ENCODE peak calls at places on chromosomes 12 and 14, in eight cellular contexts. B, R, D, X, G, P, V and W are unnamed samples.

GRCh38 chr12:116959845-116960514 is 49.2 kb downstream of the FBXW8 start:
- DNase-seq in B (no peak), R (no peak), D (no peak), X (peak), G (no peak), P (no peak), V (no peak), W (no peak)

GRCh38 chr14:44962573-44963528 is 861 bp downstream of the TOGARAM1 start:
- DNase-seq in B (peak), R (peak), D (peak), X (no peak), G (peak), P (peak), V (peak), W (no peak)

GRCh38 chr14:76022991-76023390 is 37.4 kb downstream of the IFT43 start:
- DNase-seq in B (no peak), R (no peak), D (peak), X (no peak), G (no peak), P (no peak), V (no peak), W (no peak)

GRCh38 chr12:103727638-103728037 is 113.4 kb downstream of the NT5DC3 start:
- DNase-seq in B (no peak), R (no peak), D (no peak), X (no peak), G (no peak), P (no peak), V (no peak), W (no peak)

GRCh38 chr12:7678744-7679143 is 13.0 kb upstream of the APOBEC1 start:
- DNase-seq in B (no peak), R (peak), D (no peak), X (no peak), G (no peak), P (no peak), V (no peak), W (no peak)

GRCh38 chr14:102509744-102510615 is at the start of gene ANKRD9:
- DNase-seq in B (peak), R (peak), D (peak), X (peak), G (peak), P (peak), V (peak), W (peak)

GRCh38 chr12:24039113-24039525 is 89.6 kb upstream of the SOX5 start:
- DNase-seq in B (no peak), R (no peak), D (peak), X (no peak), G (no peak), P (no peak), V (no peak), W (peak)

GRCh38 chr14:35558680-35559079 is 24.7 kb downstream of the INSM2 start:
- DNase-seq in B (no peak), R (no peak), D (no peak), X (no peak), G (no peak), P (no peak), V (peak), W (no peak)

GRCh38 chr12:88805692-88806091 is 225.4 kb upstream of the KITLG start:
- DNase-seq in B (no peak), R (no peak), D (no peak), X (peak), G (no peak), P (no peak), V (peak), W (peak)

GRCh38 chr12:130083002-130083401 is 79.3 kb upstream of the FZD10 start:
- DNase-seq in B (no peak), R (no peak), D (no peak), X (no peak), G (no peak), P (no peak), V (no peak), W (no peak)

GRCh38 chr12:108399514-108399913 is 60.4 kb upstream of the CMKLR1 start:
- DNase-seq in B (no peak), R (no peak), D (no peak), X (no peak), G (no peak), P (no peak), V (no peak), W (no peak)

GRCh38 chr12:91367234-91367849 is 184.7 kb upstream of the DCN start:
- DNase-seq in B (no peak), R (peak), D (peak), X (peak), G (no peak), P (no peak), V (no peak), W (no peak)

GRCh38 chr14:51604078-51604477 is 47.6 kb upstream of the FRMD6 start:
- DNase-seq in B (no peak), R (no peak), D (peak), X (no peak), G (no peak), P (no peak), V (no peak), W (peak)

GRCh38 chr12:114687802-114688201 is 3.8 kb upstream of the TBX3 start:
- DNase-seq in B (no peak), R (no peak), D (no peak), X (no peak), G (no peak), P (no peak), V (peak), W (no peak)

GRCh38 chr14:91254456-91254855 is 10.0 kb upstream of the GPR68 start:
- DNase-seq in B (no peak), R (no peak), D (no peak), X (no peak), G (no peak), P (no peak), V (no peak), W (no peak)

GRCh38 chr14:20857630-20858261 is 33.4 kb upstream of the RNASE3 start:
- DNase-seq in B (peak), R (peak), D (peak), X (peak), G (no peak), P (peak), V (peak), W (no peak)

GRCh38 chr14:100341301-100342031 is 18.3 kb downstream of the SLC25A47 start:
- DNase-seq in B (no peak), R (no peak), D (peak), X (peak), G (no peak), P (no peak), V (no peak), W (peak)

GRCh38 chr12:8038659-8039114 is 6.2 kb downstream of the FOXJ2 start:
- DNase-seq in B (peak), R (peak), D (peak), X (no peak), G (peak), P (peak), V (peak), W (no peak)

GRCh38 chr14:21191809-21192446 is 36.1 kb upstream of the OR5AU1 start:
- DNase-seq in B (peak), R (peak), D (no peak), X (peak), G (peak), P (peak), V (peak), W (no peak)

GRCh38 chr14:55301722-55302121 is 30.5 kb downstream of the FBXO34 start:
- DNase-seq in B (no peak), R (peak), D (peak), X (peak), G (no peak), P (no peak), V (no peak), W (no peak)

GRCh38 chr14:73339206-73339605 is 101.9 kb downstream of the PAPLN start:
- DNase-seq in B (no peak), R (no peak), D (no peak), X (no peak), G (no peak), P (no peak), V (no peak), W (no peak)

GRCh38 chr12:29756741-29757390 is 26.9 kb downstream of the TMTC1 start:
- DNase-seq in B (no peak), R (no peak), D (peak), X (no peak), G (no peak), P (no peak), V (no peak), W (no peak)

GRCh38 chr14:51523243-51523642 is 128.5 kb upstream of the FRMD6 start:
- DNase-seq in B (no peak), R (no peak), D (no peak), X (no peak), G (no peak), P (no peak), V (no peak), W (no peak)

GRCh38 chr12:25801621-25802243 is 156.8 kb upstream of the RASSF8 start:
- DNase-seq in B (no peak), R (peak), D (no peak), X (no peak), G (no peak), P (no peak), V (no peak), W (no peak)

GRCh38 chr12:117240356-117240755 is 50.1 kb upstream of the FBXO21 start:
- DNase-seq in B (no peak), R (no peak), D (no peak), X (no peak), G (no peak), P (peak), V (no peak), W (no peak)

GRCh38 chr12:118682656-118683055 is 298.7 kb upstream of the SRRM4 start:
- DNase-seq in B (no peak), R (no peak), D (no peak), X (peak), G (no peak), P (no peak), V (no peak), W (no peak)

GRCh38 chr14:97978336-97978735 is 1181.2 kb downstream of the VRK1 start:
- DNase-seq in B (peak), R (peak), D (no peak), X (no peak), G (peak), P (peak), V (peak), W (no peak)

GRCh38 chr14:90274808-90275454 is 18.6 kb downstream of the PSMC1 start:
- DNase-seq in B (no peak), R (peak), D (peak), X (no peak), G (no peak), P (no peak), V (no peak), W (no peak)

GRCh38 chr12:28755027-28755426 is 394.1 kb upstream of the FAR2 start:
- DNase-seq in B (no peak), R (no peak), D (no peak), X (no peak), G (no peak), P (no peak), V (no peak), W (no peak)

GRCh38 chr12:116125981-116126566 is 151.4 kb downstream of the MED13L start:
- DNase-seq in B (no peak), R (no peak), D (no peak), X (no peak), G (no peak), P (no peak), V (peak), W (no peak)

GRCh38 chr12:111656016-111656415 is 29.7 kb downstream of the BRAP start:
- DNase-seq in B (no peak), R (no peak), D (no peak), X (no peak), G (no peak), P (no peak), V (no peak), W (no peak)

GRCh38 chr12:54439521-54440255 is 20.6 kb upstream of the ITGA5 start:
- DNase-seq in B (no peak), R (peak), D (peak), X (peak), G (no peak), P (no peak), V (peak), W (no peak)

GRCh38 chr12:117063162-117063911 is 35.9 kb downstream of the TESC start:
- DNase-seq in B (no peak), R (no peak), D (no peak), X (no peak), G (no peak), P (no peak), V (no peak), W (no peak)

GRCh38 chr12:132103542-132104308 is 40.4 kb downstream of the DDX51 start:
- DNase-seq in B (no peak), R (no peak), D (no peak), X (no peak), G (no peak), P (no peak), V (peak), W (no peak)

GRCh38 chr14:74825008-74825407 is 50.9 kb downstream of the PROX2 start:
- DNase-seq in B (no peak), R (peak), D (peak), X (no peak), G (no peak), P (no peak), V (no peak), W (peak)

GRCh38 chr14:102539544-102540309 is 30.2 kb upstream of the ANKRD9 start:
- DNase-seq in B (no peak), R (peak), D (peak), X (no peak), G (no peak), P (no peak), V (no peak), W (no peak)

GRCh38 chr12:65279387-65280112 is 1.1 kb downstream of the MSRB3 start:
- DNase-seq in B (no peak), R (peak), D (peak), X (no peak), G (no peak), P (no peak), V (no peak), W (no peak)

GRCh38 chr12:16135323-16135722 is 142.2 kb downstream of the SLC15A5 start:
- DNase-seq in B (no peak), R (no peak), D (no peak), X (no peak), G (no peak), P (no peak), V (no peak), W (no peak)

GRCh38 chr14:31717294-31718085 is 156.3 kb downstream of the NUBPL start:
- DNase-seq in B (no peak), R (no peak), D (no peak), X (no peak), G (no peak), P (no peak), V (no peak), W (no peak)

GRCh38 chr14:31718985-31719384 is 157.8 kb downstream of the NUBPL start:
- DNase-seq in B (no peak), R (no peak), D (no peak), X (no peak), G (no peak), P (no peak), V (no peak), W (no peak)

GRCh38 chr14:31716208-31716607 is 155.0 kb downstream of the NUBPL start:
- DNase-seq in B (no peak), R (no peak), D (peak), X (no peak), G (no peak), P (no peak), V (no peak), W (no peak)

GRCh38 chr14:31718585-31718984 is 157.4 kb downstream of the NUBPL start:
- DNase-seq in B (no peak), R (no peak), D (no peak), X (no peak), G (no peak), P (no peak), V (no peak), W (no peak)
- TF ChIP-seq CTCF in B (no peak), R (no peak), D (no peak), X (no peak), G (no peak), P (no peak), V (no peak), W (no peak)

GRCh38 chr12:17949558-17950141 is 140.3 kb downstream of the RERGL start:
- DNase-seq in B (no peak), R (peak), D (no peak), X (no peak), G (no peak), P (no peak), V (no peak), W (no peak)

GRCh38 chr12:17950898-17951297 is 139.1 kb downstream of the RERGL start:
- DNase-seq in B (no peak), R (no peak), D (no peak), X (no peak), G (no peak), P (no peak), V (no peak), W (no peak)

DNA sequence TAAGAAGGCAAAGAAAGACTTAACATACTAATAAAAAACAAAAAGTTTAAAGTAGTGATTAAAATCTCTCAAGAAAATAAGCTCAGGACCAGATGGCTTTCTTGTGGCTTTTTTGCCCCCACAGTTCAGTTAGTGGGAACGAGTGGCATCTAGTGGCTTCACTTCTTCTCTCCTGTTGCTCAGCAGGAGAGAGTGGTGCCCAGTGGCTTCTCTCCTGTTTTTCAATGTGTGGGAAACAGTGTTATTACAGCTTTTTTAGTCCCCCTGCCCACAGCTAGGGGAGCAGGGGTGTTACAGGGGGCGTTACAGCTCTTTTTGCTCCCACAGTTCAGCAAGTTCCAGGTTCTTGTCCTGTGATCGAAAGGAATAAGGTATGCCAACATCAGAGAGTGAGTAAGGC is 135.2 kb downstream of the RERGL start:
- DNase-seq in B (no peak), R (no peak), D (no peak), X (no peak), G (no peak), P (no peak), V (peak), W (no peak)
- TF ChIP-seq CTCF in B (no peak), R (no peak), D (no peak), X (no peak), G (no peak), P (no peak), V (no peak), W (no peak)

DNA sequence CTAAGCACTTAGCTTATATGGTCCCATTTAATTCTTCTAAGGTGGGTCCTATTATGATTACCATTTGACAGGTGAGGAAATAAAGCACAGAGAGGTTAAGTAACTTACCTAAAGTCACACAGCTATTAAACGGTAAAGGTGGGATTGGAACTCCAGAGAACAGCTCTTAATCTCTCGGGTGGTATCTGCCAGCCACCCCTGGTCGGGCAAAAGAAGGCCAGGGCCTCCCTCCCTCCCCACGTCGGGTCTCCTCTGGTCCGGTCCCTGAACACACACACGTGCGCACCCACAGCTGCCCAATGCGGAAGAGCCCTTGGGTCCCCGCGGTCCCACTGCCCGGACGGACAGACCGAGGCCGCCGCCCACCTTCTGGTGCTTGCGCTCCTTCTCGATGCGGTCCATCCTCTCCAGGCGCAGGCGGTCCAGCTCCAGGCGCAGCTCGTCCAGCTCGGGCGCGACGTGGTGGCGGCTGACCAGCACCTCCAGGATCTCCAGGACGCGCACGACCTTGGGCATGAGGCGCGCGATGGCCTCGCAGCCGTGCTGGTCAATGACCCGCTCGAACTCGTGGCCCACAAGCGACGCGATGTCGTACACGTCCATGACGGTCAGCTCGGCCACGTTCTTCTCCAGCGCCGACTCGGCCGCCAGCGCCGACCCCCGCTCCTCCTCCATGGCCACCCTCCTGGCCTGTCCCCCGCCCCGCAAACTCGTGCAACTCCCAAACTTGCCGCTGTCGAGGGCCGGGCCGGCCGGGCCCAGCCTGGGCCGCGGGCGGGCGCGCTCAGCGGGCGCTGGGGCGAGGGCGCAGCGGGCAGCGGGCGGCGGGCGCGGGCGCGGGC is 490 bp downstream of the RILPL1 start:
- DNase-seq in B (peak), R (peak), D (peak), X (no peak), G (peak), P (peak), V (peak), W (no peak)
- TF ChIP-seq CTCF in B (no peak), R (no peak), D (no peak), X (no peak), G (no peak), P (no peak), V (no peak), W (no peak)

GRCh38 chr12:27243804-27244679 is at the start of gene STK38L:
- DNase-seq in B (peak), R (peak), D (peak), X (peak), G (peak), P (peak), V (peak), W (peak)
- TF ChIP-seq CTCF in B (no peak), R (no peak), D (peak), X (no peak), G (no peak), P (peak), V (peak), W (peak)

GRCh38 chr14:60195179-60195810 is 30.1 kb upstream of the DHRS7 start:
- DNase-seq in B (no peak), R (no peak), D (no peak), X (no peak), G (no peak), P (no peak), V (peak), W (no peak)
- TF ChIP-seq CTCF in B (no peak), R (peak), D (no peak), X (no peak), G (no peak), P (peak), V (peak), W (no peak)

GRCh38 chr14:52776816-52777215 is 14.6 kb downstream of the GNPNAT1 start:
- DNase-seq in B (no peak), R (no peak), D (no peak), X (no peak), G (no peak), P (no peak), V (no peak), W (no peak)
- TF ChIP-seq CTCF in B (no peak), R (no peak), D (no peak), X (no peak), G (no peak), P (no peak), V (no peak), W (no peak)

GRCh38 chr14:22226381-22226780 is 362.6 kb downstream of the DAD1 start:
- DNase-seq in B (no peak), R (peak), D (peak), X (peak), G (no peak), P (no peak), V (peak), W (no peak)

GRCh38 chr14:22218729-22219128 is 370.3 kb downstream of the DAD1 start:
- DNase-seq in B (no peak), R (no peak), D (no peak), X (no peak), G (no peak), P (no peak), V (no peak), W (no peak)

GRCh38 chr14:22225526-22226133 is 363.4 kb downstream of the DAD1 start:
- DNase-seq in B (no peak), R (no peak), D (peak), X (no peak), G (no peak), P (no peak), V (no peak), W (no peak)

GRCh38 chr14:22220427-22220826 is 368.6 kb downstream of the DAD1 start:
- DNase-seq in B (no peak), R (peak), D (peak), X (no peak), G (no peak), P (no peak), V (no peak), W (no peak)

DNA sequence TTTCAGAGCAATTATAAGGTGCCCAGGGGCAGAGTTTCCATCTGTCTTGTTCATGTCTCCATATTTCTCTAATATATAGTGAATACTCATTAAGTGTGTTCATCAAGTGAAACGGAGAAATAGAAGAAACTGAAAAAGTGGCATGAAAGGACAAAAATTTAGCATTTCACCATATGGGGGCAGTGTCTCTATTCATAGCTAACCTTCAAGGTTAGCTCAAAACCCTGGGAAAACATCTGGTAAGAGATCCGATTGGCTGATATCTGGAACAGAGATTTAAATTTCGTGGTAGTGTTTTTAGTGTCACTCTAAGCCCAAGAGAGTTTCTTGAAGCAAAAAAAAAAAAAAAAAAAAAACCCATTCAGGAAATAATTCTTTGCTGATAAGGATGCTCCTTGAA is 367.5 kb downstream of the DAD1 start:
- DNase-seq in B (no peak), R (peak), D (peak), X (peak), G (no peak), P (no peak), V (peak), W (no peak)
- TF ChIP-seq CTCF in B (no peak), R (peak), D (peak), X (no peak), G (no peak), P (no peak), V (peak), W (peak)